ENCODE peak calls at places on chromosomes 5 and 9, in five cellular contexts. I, T, S, F and G are unnamed samples.

GRCh38 chr5:42993516-42994284 is 46.4 kb downstream of the ANXA2R start:
- DNase-seq in F (peak; percentile 64), I (peak; percentile 89), S (peak; percentile 92), T (peak; percentile 88), G (peak; percentile 89)

GRCh38 chr5:42745426-42745825 is 11.2 kb upstream of the CCDC152 start:
- DNase-seq in S (peak; percentile 43), F (no peak), T (no peak), I (peak; percentile 24), G (no peak)

GRCh38 chr5:138241688-138242547 is 28.8 kb upstream of the CDC23 start:
- DNase-seq in F (no peak), T (peak; percentile 32), S (peak; percentile 47), I (no peak), G (no peak)

GRCh38 chr9:21902112-21902511 is 92.1 kb downstream of the CDKN2A start:
- DNase-seq in S (no peak), I (no peak), F (no peak), T (peak; percentile 10), G (no peak)

GRCh38 chr5:176797456-176798093 is 12.8 kb upstream of the UNC5A start:
- DNase-seq in S (no peak), F (no peak), T (no peak), I (no peak), G (no peak)

GRCh38 chr5:59276886-59277514 is 616.5 kb downstream of the PDE4D start:
- DNase-seq in I (peak; percentile 27), T (peak; percentile 1), F (no peak), S (peak; percentile 16), G (peak; percentile 14)

GRCh38 chr9:122226142-122226757 is 2.5 kb downstream of the LHX6 start:
- DNase-seq in S (no peak), I (no peak), F (no peak), T (no peak), G (no peak)

GRCh38 chr9:28001096-28001495 is 427.8 kb upstream of the C9orf72 start:
- DNase-seq in T (no peak), S (no peak), F (no peak), I (no peak), G (no peak)

GRCh38 chr9:94085062-94085639 is 887 bp downstream of the PTPDC1 start:
- DNase-seq in F (no peak), I (peak; percentile 60), S (peak; percentile 34), T (peak; percentile 82), G (peak; percentile 89)

GRCh38 chr5:115487168-115487567 is 57.4 kb downstream of the FEM1C start:
- DNase-seq in F (no peak), T (no peak), S (no peak), I (no peak), G (no peak)

GRCh38 chr5:141373673-141374317 is at the start of gene PCDHGA6:
- DNase-seq in S (peak; percentile 31), T (peak; percentile 25), F (peak; percentile 51), I (peak; percentile 50), G (peak; percentile 48)

GRCh38 chr5:159947708-159948358 is 31.6 kb downstream of the ADRA1B start:
- DNase-seq in T (peak; percentile 93), I (no peak), F (no peak), S (peak; percentile 45), G (peak; percentile 63)

GRCh38 chr5:172645271-172645670 is 4.2 kb downstream of the NEURL1B start:
- DNase-seq in I (no peak), F (no peak), T (no peak), S (no peak), G (no peak)

GRCh38 chr5:31990296-31990695 is 183.8 kb downstream of the GOLPH3 start:
- DNase-seq in S (no peak), F (no peak), I (no peak), T (peak; percentile 48), G (peak; percentile 37)

GRCh38 chr5:156137482-156137881 is 189.5 kb upstream of the SGCD start:
- DNase-seq in S (no peak), T (peak; percentile 70), I (no peak), F (no peak), G (no peak)

GRCh38 chr5:64670277-64670676 is 20.0 kb upstream of the SHISAL2B start:
- DNase-seq in I (no peak), T (no peak), S (no peak), F (no peak), G (no peak)

GRCh38 chr5:143642791-143643190 is 169.2 kb upstream of the HMHB1 start:
- DNase-seq in I (no peak), S (no peak), T (peak; percentile 38), F (no peak), G (no peak)

GRCh38 chr5:134457801-134458200 is 46.1 kb upstream of the CDKN2AIPNL start:
- DNase-seq in T (no peak), F (no peak), I (no peak), S (no peak), G (no peak)

GRCh38 chr5:586751-587285 is 25.3 kb upstream of the CEP72 start:
- DNase-seq in F (no peak), I (no peak), T (no peak), S (no peak), G (no peak)

GRCh38 chr9:137212520-137212919 is 7.0 kb downstream of the NDOR1 start:
- DNase-seq in I (no peak), T (no peak), F (no peak), S (no peak), G (no peak)
- TF ChIP-seq CTCF in I (no peak), T (no peak), F (no peak), S (no peak), G (no peak)

GRCh38 chr5:88675159-88675757 is 207.7 kb downstream of the MEF2C start:
- DNase-seq in I (no peak), F (peak; percentile 68), T (peak; percentile 75), S (no peak), G (peak; percentile 77)
- H3K4me3 ChIP-seq in I (peak overlapping the region; percentile 24), F (peak overlapping the region; percentile 79), T (peak overlapping the region; percentile 18), S (peak overlapping the region; percentile 39), G (peak overlapping the region; percentile 55)

GRCh38 chr9:128818099-128818838 is at the start of gene ENDOG:
- DNase-seq in F (peak; percentile 98), S (peak; percentile 98), T (peak; percentile 91), I (peak; percentile 97), G (peak; percentile 97)
- TF ChIP-seq CTCF in F (peak; percentile 89), S (peak; percentile 98), T (peak; percentile 95), I (peak; percentile 91), G (peak; percentile 90)

DNA sequence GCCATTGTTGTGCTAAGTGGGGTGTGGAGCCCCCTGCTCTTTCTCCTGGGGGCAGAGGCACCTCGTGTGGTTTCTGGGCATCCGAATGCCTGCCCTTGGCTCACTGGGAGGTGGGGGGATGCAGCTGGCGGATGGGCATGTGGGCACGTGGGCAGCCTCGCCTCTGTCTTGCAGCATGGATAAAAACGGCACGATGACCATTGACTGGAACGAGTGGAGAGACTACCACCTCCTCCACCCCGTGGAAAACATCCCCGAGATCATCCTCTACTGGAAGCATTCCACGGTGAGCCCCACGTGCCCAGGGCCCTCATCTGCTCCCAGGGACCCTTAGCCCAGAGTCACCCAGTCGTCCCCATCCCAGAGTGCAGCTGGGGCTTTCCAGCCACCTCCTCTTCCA is 25.3 kb downstream of the PTGES2 start:
- DNase-seq in T (no peak), F (no peak), S (no peak), I (no peak), G (no peak)
- H3K4me3 ChIP-seq in T (no peak overlapping the region), F (no peak overlapping the region), S (no peak overlapping the region), I (no peak overlapping the region), G (no peak overlapping the region)

DNA sequence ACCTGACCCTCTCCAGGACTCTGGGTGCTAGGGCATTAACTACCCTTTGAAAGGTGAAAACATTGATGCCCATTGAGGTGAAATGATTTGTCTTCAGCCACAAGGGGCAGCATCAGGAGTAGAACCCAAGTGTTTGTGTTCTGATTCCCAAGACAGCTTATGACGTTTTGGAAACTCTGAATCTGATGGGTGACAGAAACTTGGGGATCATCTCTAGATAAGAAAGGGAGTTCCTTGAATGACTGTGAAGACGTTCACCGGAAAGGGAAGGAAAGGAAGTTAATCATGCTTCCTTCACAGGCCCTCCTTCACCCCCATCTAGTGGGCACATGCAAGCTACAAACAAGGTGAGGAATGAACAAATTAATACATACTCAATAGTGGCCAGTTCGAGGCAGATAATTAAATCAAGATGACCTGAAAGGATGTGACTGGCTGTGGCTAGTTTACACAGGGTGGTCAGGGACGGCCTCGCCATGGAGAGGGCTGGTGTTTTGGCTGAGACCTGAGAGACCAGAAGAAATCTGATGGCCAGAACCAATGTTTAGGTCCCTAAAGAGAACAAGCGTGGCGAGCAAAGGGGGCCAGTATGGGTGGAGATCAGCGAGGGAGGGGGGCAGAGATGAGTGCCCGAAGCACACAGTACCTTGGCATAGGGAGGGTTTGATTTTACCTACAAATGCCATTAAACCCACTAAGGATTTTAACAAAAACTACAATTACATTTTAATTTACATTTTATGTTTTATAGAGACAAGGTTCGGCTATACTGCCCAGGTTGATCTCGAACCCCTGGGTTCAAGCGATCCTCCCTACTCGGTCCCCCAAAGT is 937 bp upstream of the SLC26A2 start:
- DNase-seq in S (peak; percentile 75), I (peak; percentile 82), F (peak; percentile 69), T (peak; percentile 73), G (peak; percentile 66)
- TF ChIP-seq CTCF in S (peak; percentile 67), I (peak; percentile 69), F (peak; percentile 80), T (peak; percentile 48), G (peak; percentile 69)

DNA sequence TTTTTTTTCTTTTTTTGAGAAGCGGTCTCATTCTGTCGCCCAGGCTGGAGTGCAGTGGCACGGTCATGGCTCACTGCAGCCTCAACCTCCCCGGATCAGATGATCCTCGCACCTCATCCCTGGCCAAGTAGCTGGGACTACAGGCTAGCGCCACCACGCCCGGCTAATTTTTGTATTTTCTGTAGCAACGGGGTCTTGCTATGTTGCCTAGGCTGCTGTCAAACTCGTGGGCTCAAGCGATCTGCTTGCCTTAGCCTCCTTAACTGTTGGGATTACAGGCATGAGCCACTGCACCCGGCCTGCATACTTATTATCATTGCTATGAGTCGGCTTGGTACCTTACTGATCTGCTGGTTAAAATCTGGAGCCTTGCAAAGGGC is 790 bp upstream of the IARS1 start:
- DNase-seq in T (peak; percentile 27), I (no peak), S (peak; percentile 40), F (peak; percentile 9), G (peak; percentile 8)
- H3K4me3 ChIP-seq in T (peak overlapping the region; percentile 81), I (peak overlapping the region; percentile 86), S (peak overlapping the region; percentile 70), F (peak overlapping the region; percentile 94), G (peak overlapping the region; percentile 94)

GRCh38 chr9:73154760-73155159 is 3.1 kb downstream of the ANXA1 start:
- DNase-seq in S (no peak), T (peak; percentile 22), F (no peak), I (no peak), G (no peak)

GRCh38 chr9:73155389-73155788 is 3.7 kb downstream of the ANXA1 start:
- DNase-seq in S (no peak), I (no peak), F (no peak), T (no peak), G (no peak)

GRCh38 chr9:73153793-73154227 is 2.1 kb downstream of the ANXA1 start:
- DNase-seq in F (no peak), I (peak; percentile 34), S (peak; percentile 57), T (peak; percentile 74), G (no peak)

GRCh38 chr9:73152953-73153352 is 1.3 kb downstream of the ANXA1 start:
- DNase-seq in F (no peak), T (peak; percentile 49), I (no peak), S (peak; percentile 51), G (no peak)

GRCh38 chr9:73154271-73154670 is 2.6 kb downstream of the ANXA1 start:
- DNase-seq in S (no peak), I (no peak), T (no peak), F (no peak), G (no peak)
- TF ChIP-seq CTCF in S (no peak), I (no peak), T (no peak), F (no peak), G (no peak)